ENCODE peak calls at places on chromosomes 13 and 19, in five cellular contexts. U, O, Z, E and T are unnamed samples.

GRCh38 chr13:110306340-110306959 is 507 bp downstream of the COL4A1 start:
- DNase-seq in U (no peak), Z (no peak), E (peak; percentile 51), O (peak; percentile 60), T (no peak)

GRCh38 chr19:18020212-18021067 is 12.5 kb downstream of the ARRDC2 start:
- DNase-seq in E (peak; percentile 39), O (no peak), Z (peak; percentile 95), U (peak; percentile 75), T (no peak)

GRCh38 chr13:95924389-95924994 is 128.7 kb downstream of the UGGT2 start:
- DNase-seq in Z (no peak), O (no peak), U (no peak), E (peak; percentile 77), T (no peak)

GRCh38 chr19:12985049-12985776 is 10.1 kb upstream of the NFIX start:
- DNase-seq in U (peak; percentile 88), O (no peak), Z (peak; percentile 70), E (peak; percentile 55), T (no peak)

GRCh38 chr13:44768775-44769578 is 192.8 kb upstream of the TSC22D1 start:
- DNase-seq in E (peak; percentile 78), O (no peak), Z (no peak), U (no peak), T (no peak)

GRCh38 chr13:108795841-108796240 is 166.4 kb downstream of the MYO16 start:
- DNase-seq in U (no peak), Z (no peak), E (no peak), O (no peak), T (peak; percentile 16)

GRCh38 chr19:50705422-50706019 is 14.1 kb downstream of the SHANK1 start:
- DNase-seq in E (peak; percentile 73), Z (no peak), U (no peak), O (no peak), T (peak; percentile 43)

GRCh38 chr13:24208314-24208713 is 47.8 kb downstream of the SPATA13 start:
- DNase-seq in O (no peak), Z (no peak), E (peak; percentile 95), U (no peak), T (peak; percentile 53)

GRCh38 chr19:13036366-13036976 is 41.2 kb downstream of the NFIX start:
- DNase-seq in E (peak; percentile 76), O (no peak), Z (no peak), U (peak; percentile 81), T (no peak)

GRCh38 chr19:55091955-55092354 is 16.3 kb downstream of the EPS8L1 start:
- DNase-seq in O (peak; percentile 37), U (no peak), Z (peak; percentile 60), E (no peak), T (no peak)

GRCh38 chr13:30107536-30108136 is 199.7 kb downstream of the KATNAL1 start:
- DNase-seq in O (no peak), Z (no peak), U (peak; percentile 17), E (peak; percentile 70), T (no peak)

GRCh38 chr13:56561327-56561726 is 579.4 kb upstream of the PRR20A start:
- DNase-seq in U (no peak), Z (no peak), E (no peak), O (no peak), T (no peak)

GRCh38 chr19:4360641-4361151 is 17.3 kb downstream of the MPND start:
- DNase-seq in Z (no peak), U (no peak), E (no peak), O (no peak), T (no peak)

GRCh38 chr13:24042710-24043440 is 117.6 kb upstream of the SPATA13 start:
- DNase-seq in Z (no peak), O (no peak), U (no peak), E (no peak), T (no peak)

GRCh38 chr13:25468330-25469178 is 96.8 kb downstream of the ATP8A2 start:
- DNase-seq in U (no peak), O (no peak), E (no peak), Z (no peak), T (no peak)
- TF ChIP-seq CTCF in U (no peak), O (no peak), E (no peak), Z (no peak), T (no peak)

GRCh38 chr13:36920612-36921185 is 661 bp upstream of the SMAD9 start:
- DNase-seq in U (no peak), O (no peak), Z (no peak), E (no peak), T (no peak)

GRCh38 chr13:36915891-36916640 is 4.0 kb downstream of the SMAD9 start:
- DNase-seq in U (no peak), Z (no peak), O (no peak), E (no peak), T (no peak)

GRCh38 chr13:36919833-36920611 is at the start of gene SMAD9:
- DNase-seq in U (peak; percentile 79), E (peak; percentile 63), Z (peak; percentile 87), O (peak; percentile 88), T (no peak)

GRCh38 chr13:36919206-36919832 is 719 bp downstream of the SMAD9 start:
- DNase-seq in U (peak; percentile 28), O (peak; percentile 56), E (peak; percentile 11), Z (no peak), T (no peak)

GRCh38 chr13:36918246-36919060 is 1.6 kb downstream of the SMAD9 start:
- DNase-seq in E (peak; percentile 14), Z (no peak), U (no peak), O (no peak), T (no peak)
- H3K4me3 ChIP-seq in E (peak overlapping the region; percentile 70), Z (peak overlapping the region; percentile 68), U (peak overlapping the region; percentile 76), O (peak overlapping the region; percentile 63), T (peak overlapping the region; percentile 60)

GRCh38 chr13:26967119-26968038 is 204.2 kb downstream of the USP12 start:
- DNase-seq in O (peak; percentile 56), E (peak; percentile 49), U (no peak), Z (peak; percentile 69), T (peak; percentile 59)
- TF ChIP-seq CTCF in O (no peak), E (no peak), U (no peak), Z (no peak), T (no peak)

DNA sequence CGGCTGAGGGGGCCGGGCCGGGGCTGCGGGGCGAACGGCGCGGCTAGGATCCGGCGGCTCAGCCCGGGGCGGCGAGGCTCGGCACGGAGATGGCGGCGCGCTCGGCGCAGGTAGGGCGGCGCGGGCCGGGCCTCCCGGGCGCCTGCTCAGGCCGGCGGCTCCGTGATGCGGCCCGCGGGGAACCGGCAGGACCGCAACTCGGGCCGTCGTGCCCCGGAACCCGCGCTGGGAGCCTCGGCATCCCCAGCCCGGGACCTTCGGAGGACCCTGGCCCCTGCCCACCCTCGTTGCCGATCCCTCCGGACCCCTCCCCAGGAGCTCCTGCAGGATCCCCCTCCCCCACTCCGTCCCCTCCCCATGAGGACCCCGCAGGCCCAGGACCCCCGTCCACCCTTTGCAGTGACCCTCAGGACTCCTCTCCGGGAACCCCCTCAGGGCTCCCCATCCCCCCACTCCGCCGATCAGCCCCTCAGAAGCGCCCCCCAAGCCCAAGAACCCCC is 304 bp downstream of the EVI5L start:
- DNase-seq in U (peak; percentile 30), E (no peak), Z (peak; percentile 64), O (peak; percentile 60), T (no peak)
- H3K4me3 ChIP-seq in U (peak overlapping the region; percentile 95), E (peak overlapping the region; percentile 53), Z (peak overlapping the region; percentile 62), O (peak overlapping the region; percentile 76), T (peak overlapping the region; percentile 49)

GRCh38 chr13:50509771-50510441 is 333.6 kb downstream of the DLEU7 start:
- DNase-seq in U (no peak), E (no peak), Z (no peak), O (no peak), T (no peak)
- TF ChIP-seq CTCF in U (no peak), E (no peak), Z (no peak), O (no peak), T (no peak)

DNA sequence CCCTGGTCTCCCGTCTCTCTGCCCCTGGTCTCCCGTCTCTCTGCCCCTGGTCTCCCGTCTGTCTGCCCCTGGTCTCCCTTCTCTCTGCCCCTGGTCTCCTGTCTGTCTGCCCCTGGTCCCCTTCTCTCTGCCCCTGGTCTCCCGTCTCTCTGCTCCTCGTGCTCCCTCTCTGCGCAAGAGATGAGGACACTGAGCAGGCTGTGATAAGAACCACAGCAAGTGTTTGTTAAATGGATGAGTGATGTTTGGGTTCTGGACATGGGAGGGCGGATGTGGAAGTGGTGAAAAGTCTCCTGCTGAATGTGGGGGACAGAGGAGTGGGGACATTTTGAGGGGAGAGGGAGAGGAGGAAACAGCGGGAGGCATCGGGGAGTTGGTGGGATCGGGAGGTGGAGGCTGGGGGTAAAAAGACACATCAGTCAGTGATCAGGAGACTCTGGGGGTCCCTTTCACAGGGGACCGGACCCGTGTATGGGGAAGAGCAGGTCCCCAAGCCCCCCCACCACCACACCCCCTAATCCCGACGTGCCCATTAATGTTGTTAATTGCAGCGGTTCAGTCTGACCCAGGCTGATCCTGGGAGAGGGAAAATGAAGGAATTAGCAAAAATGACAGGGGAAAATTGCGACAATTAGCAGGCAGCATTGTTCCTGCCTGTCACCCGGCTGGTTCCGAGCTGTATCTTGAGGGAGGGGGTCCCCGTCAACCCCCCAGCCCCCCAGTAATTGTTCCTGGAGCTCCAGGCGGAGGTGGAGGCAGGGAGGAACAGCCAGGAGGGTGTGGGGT is 8.1 kb downstream of the NPAS1 start:
- DNase-seq in E (no peak), Z (no peak), O (no peak), U (no peak), T (no peak)
- H3K4me3 ChIP-seq in E (no peak overlapping the region), Z (no peak overlapping the region), O (no peak overlapping the region), U (no peak overlapping the region), T (no peak overlapping the region)

DNA sequence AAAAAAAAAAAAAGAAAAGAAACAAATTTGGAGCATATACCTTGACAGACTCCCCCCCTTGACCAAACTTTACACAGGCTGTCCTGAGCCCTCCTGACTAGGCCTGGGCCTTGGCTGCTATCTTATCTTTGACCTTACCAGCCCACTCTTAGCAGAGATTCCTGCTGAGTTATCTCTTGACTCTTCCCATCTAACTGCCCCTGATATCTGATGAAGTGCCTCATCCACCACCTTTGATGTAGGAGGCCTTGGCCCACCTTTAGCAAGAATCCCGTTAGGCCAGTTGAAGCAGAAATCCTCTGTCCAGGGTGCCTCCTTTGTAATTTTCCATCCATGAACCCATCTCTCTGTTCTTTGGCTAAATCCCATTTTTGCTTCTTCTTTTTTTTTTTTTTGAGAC is 43.6 kb downstream of the NLRP12 start:
- DNase-seq in O (no peak), Z (no peak), E (no peak), U (no peak), T (no peak)
- TF ChIP-seq CTCF in O (no peak), Z (no peak), E (no peak), U (no peak), T (no peak)

GRCh38 chr19:16600824-16601223 is 27.2 kb downstream of the MED26 start:
- DNase-seq in E (no peak), O (no peak), Z (no peak), U (no peak), T (no peak)
- H3K4me3 ChIP-seq in E (no peak overlapping the region), O (no peak overlapping the region), Z (no peak overlapping the region), U (no peak overlapping the region), T (no peak overlapping the region)

DNA sequence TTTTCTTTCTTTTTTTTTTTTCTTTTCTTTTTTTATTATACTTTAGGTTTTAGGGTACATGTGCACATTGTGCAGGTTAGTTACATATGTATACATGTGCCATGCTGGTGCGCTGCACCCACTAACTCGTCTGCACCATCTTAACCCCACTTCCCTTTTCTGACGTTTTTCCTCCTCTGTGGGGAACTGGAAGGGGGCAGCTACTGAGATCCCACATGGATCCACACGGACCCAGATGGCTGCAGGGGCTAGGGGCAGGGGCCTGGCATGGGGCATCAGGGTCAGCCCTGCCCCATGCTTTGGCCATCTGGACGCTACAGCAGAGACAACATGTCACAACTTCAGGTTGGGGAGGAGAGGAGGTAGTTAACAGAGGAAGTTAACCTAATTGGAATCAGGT is 54.3 kb downstream of the RUBCNL start:
- DNase-seq in E (no peak), Z (no peak), O (no peak), U (no peak), T (no peak)
- TF ChIP-seq CTCF in E (no peak), Z (no peak), O (no peak), U (no peak), T (no peak)